ENCODE peak calls at places on chromosomes 11 and 22, in eight cellular contexts. Z is endodermal cell; Y is NCI-H1092; J is MV-4-11; K is NCI-H1694 treated with DMSO at 0.1 percent for 48 hours; X is sigmoid colon; W is sciatic nerve; G is stimulated activated CD8-positive, alpha-beta memory T cell treated with anti-CD3 and anti-CD28 coated beads, Interleukin-12 subunit alpha, Interleukin-12 subunit beta, amount 100 ng/mL, for 1 hour. U is an unnamed sample.

GRCh38 chr11:101255036-101255435 is 125.4 kb upstream of the PGR start:
- DNase-seq in Z (no peak), Y (no peak), J (no peak), K (no peak), X (no peak), W (no peak), G (no peak), U (no peak)

GRCh38 chr11:10606536-10607208 is 38.2 kb upstream of the LYVE1 start:
- DNase-seq in Z (no peak), Y (no peak), J (peak), K (no peak), X (no peak), W (no peak), G (no peak), U (no peak)

GRCh38 chr11:118152552-118153471 is at the start of gene SCN4B:
- DNase-seq in Z (peak), Y (no peak), J (no peak), K (peak), X (peak), W (peak), G (no peak), U (no peak)

GRCh38 chr11:117199061-117199915 is at the start of gene TAGLN:
- DNase-seq in Z (peak), Y (no peak), J (no peak), K (no peak), X (peak), W (peak), G (no peak), U (no peak)

GRCh38 chr22:40593460-40594273 is 42.9 kb downstream of the MRTFA start:
- DNase-seq in Z (no peak), Y (no peak), J (no peak), K (no peak), X (no peak), W (no peak), G (no peak), U (no peak)

GRCh38 chr11:107770546-107770945 is 58.7 kb upstream of the SLN start:
- DNase-seq in Z (no peak), Y (no peak), J (no peak), K (no peak), X (no peak), W (no peak), G (no peak), U (no peak)

GRCh38 chr11:74460481-74461154 is 6.7 kb downstream of the KCNE3 start:
- DNase-seq in Z (no peak), Y (no peak), J (peak), K (no peak), X (no peak), W (no peak), G (no peak), U (peak)

GRCh38 chr11:30983810-30984441 is 385.6 kb downstream of the DCDC1 start:
- DNase-seq in Z (no peak), Y (no peak), J (no peak), K (peak), X (no peak), W (no peak), G (no peak), U (no peak)

GRCh38 chr11:726278-726915 is 20.4 kb downstream of the EPS8L2 start:
- DNase-seq in Z (peak), Y (peak), J (no peak), K (no peak), X (peak), W (peak), G (no peak), U (no peak)

GRCh38 chr11:62806611-62807121 is 1.4 kb upstream of the NXF1 start:
- DNase-seq in Z (peak), Y (no peak), J (peak), K (no peak), X (peak), W (no peak), G (no peak), U (peak)

GRCh38 chr11:31240340-31240904 is 129.1 kb downstream of the DCDC1 start:
- DNase-seq in Z (peak), Y (peak), J (peak), K (peak), X (no peak), W (no peak), G (no peak), U (peak)

GRCh38 chr11:44203270-44204043 is 106.5 kb downstream of the ALX4 start:
- DNase-seq in Z (no peak), Y (no peak), J (no peak), K (no peak), X (no peak), W (no peak), G (no peak), U (no peak)

GRCh38 chr11:55457641-55458040 is 89.9 kb downstream of the OR4A15 start:
- DNase-seq in Z (no peak), Y (no peak), J (no peak), K (no peak), X (no peak), W (no peak), G (no peak), U (no peak)

GRCh38 chr11:126426126-126426525 is 70.6 kb downstream of the ST3GAL4 start:
- DNase-seq in Z (no peak), Y (no peak), J (no peak), K (no peak), X (no peak), W (no peak), G (no peak), U (no peak)

GRCh38 chr22:47213571-47214230 is 451.3 kb downstream of the TBC1D22A start:
- DNase-seq in Z (peak), Y (no peak), J (peak), K (peak), X (peak), W (peak), G (no peak), U (no peak)

GRCh38 chr11:112968988-112969714 is 7.9 kb downstream of the NCAM1 start:
- DNase-seq in Z (no peak), Y (no peak), J (peak), K (no peak), X (no peak), W (no peak), G (no peak), U (no peak)

GRCh38 chr22:21755855-21756284 is 20.3 kb upstream of the YPEL1 start:
- DNase-seq in Z (no peak), Y (no peak), J (no peak), K (no peak), X (no peak), W (no peak), G (no peak), U (no peak)

GRCh38 chr11:79973701-79974626 is 533.1 kb upstream of the TENM4 start:
- DNase-seq in Z (peak), Y (no peak), J (no peak), K (no peak), X (no peak), W (no peak), G (no peak), U (no peak)

U was measured in pons.